ENCODE peak calls at places on chromosomes 7 and 10, in eight cellular contexts. Q is upper lobe of left lung, E is transverse colon, C is tibial nerve, D is HepG2, Z is stomach, I is GM12878, O is sigmoid colon. H is an unnamed sample.

GRCh38 chr10:110209926-110210662 is 2.7 kb downstream of the MXI1 start:
- DNase-seq in Q (no peak), E (peak), C (no peak), D (no peak), Z (peak), I (no peak), O (peak), H (peak)

GRCh38 chr10:75230600-75231038 is 5.1 kb downstream of the COMTD1 start:
- DNase-seq in Q (peak), E (peak), C (peak), D (peak), Z (peak), I (peak), O (peak), H (peak)

GRCh38 chr10:34739915-34740314 is 75.2 kb downstream of the PARD3 start:
- DNase-seq in Q (peak), E (peak), C (no peak), D (no peak), Z (peak), I (no peak), O (peak), H (peak)

GRCh38 chr7:36266201-36266600 is 113.1 kb downstream of the EEPD1 start:
- DNase-seq in Q (no peak), E (no peak), C (no peak), D (no peak), Z (no peak), I (no peak), O (no peak), H (no peak)

GRCh38 chr10:110008518-110009339 is 945 bp downstream of the ADD3 start:
- DNase-seq in Q (peak), E (peak), C (peak), D (peak), Z (peak), I (no peak), O (no peak), H (peak)

GRCh38 chr10:70680899-70681730 is 8.8 kb downstream of the ADAMTS14 start:
- DNase-seq in Q (no peak), E (no peak), C (no peak), D (no peak), Z (no peak), I (no peak), O (no peak), H (no peak)

GRCh38 chr7:98802088-98802780 is 67.6 kb downstream of the TMEM130 start:
- DNase-seq in Q (peak), E (peak), C (peak), D (peak), Z (no peak), I (peak), O (no peak), H (no peak)

GRCh38 chr10:70786799-70787415 is 1.7 kb upstream of the TBATA start:
- DNase-seq in Q (no peak), E (no peak), C (no peak), D (no peak), Z (no peak), I (no peak), O (no peak), H (no peak)

GRCh38 chr10:655184-655583 is 34.3 kb downstream of the DIP2C start:
- DNase-seq in Q (no peak), E (no peak), C (no peak), D (no peak), Z (no peak), I (no peak), O (no peak), H (no peak)

GRCh38 chr7:1666251-1666778 is 3.8 kb upstream of the ELFN1 start:
- DNase-seq in Q (no peak), E (no peak), C (no peak), D (no peak), Z (no peak), I (no peak), O (peak), H (no peak)

GRCh38 chr7:108824840-108825540 is 255.3 kb downstream of the DNAJB9 start:
- DNase-seq in Q (no peak), E (no peak), C (no peak), D (no peak), Z (no peak), I (no peak), O (no peak), H (no peak)

GRCh38 chr7:72025381-72025960 is 386.7 kb downstream of the CALN1 start:
- DNase-seq in Q (no peak), E (no peak), C (no peak), D (no peak), Z (no peak), I (no peak), O (no peak), H (no peak)

GRCh38 chr7:151233804-151234203 is 1.5 kb downstream of the CHPF2 start:
- DNase-seq in Q (no peak), E (no peak), C (no peak), D (no peak), Z (no peak), I (no peak), O (peak), H (no peak)

GRCh38 chr7:158588085-158588877 is 658 bp upstream of the PTPRN2 start:
- DNase-seq in Q (no peak), E (no peak), C (no peak), D (no peak), Z (no peak), I (no peak), O (peak), H (no peak)

GRCh38 chr10:34721201-34721840 is 93.8 kb downstream of the PARD3 start:
- DNase-seq in Q (no peak), E (no peak), C (no peak), D (no peak), Z (no peak), I (no peak), O (no peak), H (no peak)

GRCh38 chr10:114489521-114490310 is 85.4 kb upstream of the AFAP1L2 start:
- DNase-seq in Q (no peak), E (no peak), C (no peak), D (peak), Z (no peak), I (no peak), O (no peak), H (no peak)

GRCh38 chr7:18402488-18403183 is 92.9 kb upstream of the HDAC9 start:
- DNase-seq in Q (no peak), E (no peak), C (no peak), D (no peak), Z (no peak), I (no peak), O (no peak), H (no peak)

GRCh38 chr7:10648289-10648688 is 325.4 kb upstream of the PHF14 start:
- DNase-seq in Q (no peak), E (no peak), C (no peak), D (no peak), Z (no peak), I (no peak), O (no peak), H (no peak)

GRCh38 chr10:94963901-94964300 is 25.4 kb downstream of the CYP2C9 start:
- DNase-seq in Q (no peak), E (no peak), C (no peak), D (peak), Z (no peak), I (no peak), O (no peak), H (no peak)

GRCh38 chr10:99431190-99431549 is 746 bp upstream of the GOT1 start:
- DNase-seq in Q (peak), E (peak), C (peak), D (no peak), Z (peak), I (no peak), O (peak), H (peak)

GRCh38 chr10:45649296-45649695 is 23.3 kb downstream of the ZFAND4 start:
- DNase-seq in Q (no peak), E (no peak), C (no peak), D (no peak), Z (no peak), I (no peak), O (no peak), H (no peak)

GRCh38 chr10:93458821-93459257 is 23.3 kb downstream of the MYOF start:
- DNase-seq in Q (peak), E (peak), C (peak), D (peak), Z (peak), I (no peak), O (peak), H (peak)

GRCh38 chr7:12133865-12134264 is 77.2 kb upstream of the TMEM106B start:
- DNase-seq in Q (peak), E (peak), C (no peak), D (no peak), Z (no peak), I (no peak), O (no peak), H (no peak)

GRCh38 chr7:54260868-54261475 is 281.2 kb upstream of the VSTM2A start:
- DNase-seq in Q (no peak), E (no peak), C (no peak), D (no peak), Z (no peak), I (no peak), O (no peak), H (no peak)

GRCh38 chr7:135716677-135717238 is 11.2 kb downstream of the SLC13A4 start:
- DNase-seq in Q (no peak), E (no peak), C (no peak), D (no peak), Z (no peak), I (no peak), O (no peak), H (no peak)

GRCh38 chr10:73853196-73853595 is 21.2 kb downstream of the CAMK2G start:
- DNase-seq in Q (no peak), E (no peak), C (no peak), D (no peak), Z (no peak), I (no peak), O (peak), H (no peak)

GRCh38 chr7:121394709-121395140 is 1.4 kb downstream of the FAM3C start:
- DNase-seq in Q (no peak), E (no peak), C (no peak), D (peak), Z (peak), I (no peak), O (no peak), H (no peak)
- H3K4me3 ChIP-seq in Q (no peak), E (no peak), C (peak), D (peak), Z (peak), I (peak), O (no peak), H (peak)

DNA sequence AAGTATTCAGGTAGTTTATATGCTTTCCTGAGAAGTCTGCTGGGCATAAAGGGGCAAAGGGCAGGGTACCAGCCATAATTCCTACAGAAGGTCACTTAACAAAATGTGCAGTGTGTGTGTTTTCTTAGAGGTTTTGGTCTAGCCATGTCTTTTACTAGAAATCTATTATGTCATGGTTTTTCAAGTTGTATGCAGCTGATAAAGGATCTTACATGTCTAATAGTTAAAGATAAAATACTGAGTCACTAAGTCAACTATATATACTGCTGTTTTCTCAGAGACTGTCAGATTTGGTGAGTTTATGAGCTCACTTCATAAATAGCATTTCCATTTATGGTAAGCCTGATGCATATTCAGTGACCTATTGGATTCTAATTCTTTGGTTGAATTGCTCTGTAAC is 7.7 kb downstream of the CASP2 start:
- DNase-seq in Q (no peak), E (no peak), C (no peak), D (no peak), Z (no peak), I (no peak), O (no peak), H (no peak)
- TF ChIP-seq POLR2A in Q (no peak), E (no peak), C (no peak), D (no peak), Z (no peak), I (no peak), O (no peak), H (no peak)

GRCh38 chr7:51015581-51015980 is 232.9 kb upstream of the GRB10 start:
- DNase-seq in Q (no peak), E (no peak), C (no peak), D (no peak), Z (no peak), I (no peak), O (no peak), H (no peak)
- TF ChIP-seq EP300 in Q (no peak), E (no peak), C (no peak), D (no peak), Z (no peak), I (no peak), O (no peak), H (no peak)

DNA sequence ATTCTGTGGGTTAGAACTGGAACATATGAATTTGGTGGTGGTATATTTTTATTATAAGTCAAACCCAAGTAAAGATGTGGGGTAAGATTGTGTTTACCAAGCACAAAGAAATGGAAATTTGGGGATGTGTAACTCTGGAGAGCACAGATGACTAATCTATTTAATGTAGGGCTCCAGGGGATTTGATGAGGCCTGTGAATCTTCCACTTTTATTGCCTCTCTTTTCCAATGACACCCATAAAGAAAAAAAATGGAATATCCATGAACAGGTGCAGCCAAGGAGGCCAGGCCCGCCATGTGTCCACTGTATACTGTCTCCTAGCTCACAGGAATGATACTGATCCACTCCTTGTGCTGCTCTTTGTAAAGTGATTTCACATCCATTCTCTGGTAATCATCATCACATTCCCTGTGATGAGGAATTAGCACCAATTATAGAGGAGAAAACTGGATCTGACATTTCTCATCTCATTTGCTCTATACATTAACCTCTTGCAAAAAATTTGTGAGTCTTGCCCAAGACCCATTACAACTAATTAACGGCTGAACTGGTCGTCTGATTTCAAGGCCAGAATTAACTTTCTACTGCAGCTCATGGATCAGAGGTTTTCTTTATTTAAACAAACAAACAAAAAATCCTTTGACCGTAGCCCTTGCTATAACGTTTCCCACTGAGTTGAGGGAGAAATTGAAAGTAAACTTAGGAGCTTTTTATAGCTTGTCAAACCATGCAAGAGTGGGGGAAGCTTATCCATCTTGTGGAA is 3.0 kb downstream of the SRGN start:
- DNase-seq in Q (no peak), E (no peak), C (no peak), D (no peak), Z (no peak), I (no peak), O (no peak), H (no peak)
- H3K4me3 ChIP-seq in Q (no peak), E (no peak), C (peak), D (no peak), Z (peak), I (peak), O (no peak), H (no peak)

DNA sequence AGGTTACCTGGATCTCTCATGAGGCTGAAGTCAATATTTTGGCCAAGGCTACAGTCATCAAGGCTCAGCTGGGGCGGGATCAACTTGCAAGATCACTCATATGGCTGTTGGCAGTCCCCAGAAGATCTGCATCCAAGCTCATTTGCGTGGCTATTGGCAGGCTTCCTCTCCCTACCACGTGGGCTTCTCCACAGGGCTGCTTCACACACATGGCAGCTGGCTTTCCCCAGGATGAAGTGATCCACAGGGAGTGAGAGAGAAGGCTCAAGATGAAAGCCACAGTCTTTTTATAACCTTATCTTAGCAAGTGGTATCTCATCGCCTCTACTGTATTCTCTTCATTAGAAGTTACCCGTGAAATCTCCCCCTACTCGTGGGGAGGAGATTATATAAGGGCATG is 167.4 kb downstream of the TMEM26 start:
- DNase-seq in Q (no peak), E (no peak), C (no peak), D (no peak), Z (no peak), I (no peak), O (no peak), H (no peak)
- TF ChIP-seq POLR2A in Q (no peak), E (no peak), C (no peak), D (no peak), Z (no peak), I (no peak), O (no peak), H (no peak)

DNA sequence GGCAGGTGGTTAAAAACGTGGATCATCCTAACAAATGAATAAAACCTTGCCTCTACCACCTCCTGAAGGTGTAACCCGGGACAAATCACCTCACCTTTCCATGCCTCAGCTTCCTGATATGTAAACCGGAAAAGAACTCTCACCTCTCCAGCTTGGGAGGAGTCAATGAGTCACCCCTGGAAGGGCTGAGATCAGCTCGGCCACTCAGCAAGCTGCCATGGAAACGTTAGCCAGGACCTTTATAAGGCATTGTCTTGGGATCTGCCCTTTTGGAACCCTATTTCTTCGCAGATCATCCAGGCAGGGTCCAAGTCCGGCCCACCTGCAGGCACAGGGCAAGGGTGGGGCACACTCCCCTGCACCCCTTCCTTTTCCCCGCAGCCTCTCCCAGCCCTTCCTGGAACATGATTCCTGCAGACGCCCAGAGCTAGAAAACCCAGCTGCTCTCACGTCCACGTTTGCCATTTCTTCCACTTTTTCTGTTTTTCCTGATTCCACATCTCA is 81.6 kb upstream of the PFKP start:
- DNase-seq in Q (peak), E (peak), C (no peak), D (no peak), Z (peak), I (no peak), O (no peak), H (no peak)
- TF ChIP-seq EP300 in Q (no peak), E (no peak), C (no peak), D (no peak), Z (no peak), I (no peak), O (no peak), H (no peak)

GRCh38 chr7:50393547-50394252 is 56.5 kb downstream of the FIGNL1 start:
- DNase-seq in Q (no peak), E (peak), C (no peak), D (no peak), Z (no peak), I (no peak), O (no peak), H (no peak)
- H3K4me3 ChIP-seq in Q (no peak), E (no peak), C (no peak), D (no peak), Z (no peak), I (no peak), O (no peak), H (no peak)

DNA sequence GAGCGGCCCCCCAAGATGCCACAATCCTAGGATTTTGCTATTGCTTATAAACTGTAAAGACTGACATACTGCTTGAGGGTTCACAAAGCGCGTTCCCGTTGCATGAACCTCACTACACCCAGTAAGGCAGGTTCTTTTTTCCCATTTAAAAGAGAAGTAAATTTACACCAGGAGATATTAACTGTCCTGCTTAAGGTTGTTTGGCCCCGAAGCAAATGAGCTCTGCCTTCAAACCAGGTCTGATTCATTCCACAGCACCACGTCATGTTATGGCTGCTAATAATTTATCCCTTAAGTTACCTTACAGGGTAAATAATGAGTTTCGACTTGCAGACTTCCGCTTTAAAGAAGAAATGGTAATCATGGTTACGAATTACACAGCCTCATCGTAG is 559 bp upstream of the FKBP14 start:
- DNase-seq in Q (peak), E (no peak), C (no peak), D (peak), Z (no peak), I (peak), O (no peak), H (no peak)
- TF ChIP-seq POLR2A in Q (peak), E (no peak), C (no peak), D (no peak), Z (no peak), I (no peak), O (no peak), H (no peak)

H was measured in ovary.